ENCODE peak calls at places on chromosomes 4 and X, in nine cellular contexts. One of them, this sample, is unnamed.

GRCh38 chr4:81470456-81471327 is 1.0 kb downstream of the RASGEF1B start:
- DNase-seq in fibroblast of lung: no peak
- DNase-seq in cardiac muscle cell: peak; percentile 58
- DNase-seq in cardiac fibroblast: peak; percentile 61
- DNase-seq in pancreas: peak; percentile 17
- DNase-seq in HL-60: no peak
- DNase-seq in AG04449: no peak
- DNase-seq in IMR-90: no peak
- DNase-seq in ovary: peak; percentile 45
- DNase-seq in this sample: no peak

GRCh38 chrX:83759872-83760271 is 101.1 kb upstream of the CYLC1 start:
- DNase-seq in fibroblast of lung: peak; percentile 0
- DNase-seq in cardiac muscle cell: no peak
- DNase-seq in cardiac fibroblast: no peak
- DNase-seq in pancreas: no peak
- DNase-seq in HL-60: no peak
- DNase-seq in AG04449: no peak
- DNase-seq in IMR-90: peak; percentile 9
- DNase-seq in ovary: no peak
- DNase-seq in this sample: no peak

GRCh38 chr4:167930171-167930570 is 162.2 kb upstream of the ANXA10 start:
- DNase-seq in fibroblast of lung: no peak
- DNase-seq in cardiac muscle cell: no peak
- DNase-seq in cardiac fibroblast: no peak
- DNase-seq in pancreas: no peak
- DNase-seq in HL-60: no peak
- DNase-seq in AG04449: no peak
- DNase-seq in IMR-90: no peak
- DNase-seq in ovary: no peak
- DNase-seq in this sample: no peak

GRCh38 chr4:178953447-178954120 is 1511.3 kb upstream of the AGA start:
- DNase-seq in fibroblast of lung: no peak
- DNase-seq in cardiac muscle cell: no peak
- DNase-seq in cardiac fibroblast: no peak
- DNase-seq in pancreas: no peak
- DNase-seq in HL-60: no peak
- DNase-seq in AG04449: no peak
- DNase-seq in IMR-90: no peak
- DNase-seq in ovary: no peak
- DNase-seq in this sample: no peak

GRCh38 chr4:115293093-115293462 is 179.7 kb upstream of the NDST4 start:
- DNase-seq in fibroblast of lung: no peak
- DNase-seq in cardiac muscle cell: no peak
- DNase-seq in cardiac fibroblast: no peak
- DNase-seq in pancreas: no peak
- DNase-seq in HL-60: no peak
- DNase-seq in AG04449: no peak
- DNase-seq in IMR-90: no peak
- DNase-seq in ovary: no peak
- DNase-seq in this sample: no peak

GRCh38 chr4:27759621-27760020 is 899.0 kb downstream of the STIM2 start:
- DNase-seq in fibroblast of lung: no peak
- DNase-seq in cardiac muscle cell: peak; percentile 0
- DNase-seq in cardiac fibroblast: no peak
- DNase-seq in pancreas: no peak
- DNase-seq in HL-60: no peak
- DNase-seq in AG04449: no peak
- DNase-seq in IMR-90: no peak
- DNase-seq in ovary: no peak
- DNase-seq in this sample: no peak

GRCh38 chr4:13523591-13524503 is 20.5 kb downstream of the NKX3-2 start:
- DNase-seq in fibroblast of lung: no peak
- DNase-seq in cardiac muscle cell: no peak
- DNase-seq in cardiac fibroblast: no peak
- DNase-seq in pancreas: no peak
- DNase-seq in HL-60: no peak
- DNase-seq in AG04449: no peak
- DNase-seq in IMR-90: no peak
- DNase-seq in ovary: no peak
- DNase-seq in this sample: no peak

GRCh38 chrX:41785685-41786084 is 61.7 kb downstream of the GPR82 start:
- DNase-seq in fibroblast of lung: peak; percentile 43
- DNase-seq in cardiac muscle cell: peak; percentile 2
- DNase-seq in cardiac fibroblast: peak; percentile 4
- DNase-seq in pancreas: no peak
- DNase-seq in HL-60: no peak
- DNase-seq in AG04449: no peak
- DNase-seq in IMR-90: peak; percentile 63
- DNase-seq in ovary: no peak
- DNase-seq in this sample: no peak

GRCh38 chr4:13413719-13414437 is 70.3 kb downstream of the RAB28 start:
- DNase-seq in fibroblast of lung: peak; percentile 45
- DNase-seq in cardiac muscle cell: peak; percentile 30
- DNase-seq in cardiac fibroblast: peak; percentile 26
- DNase-seq in pancreas: no peak
- DNase-seq in HL-60: no peak
- DNase-seq in AG04449: no peak
- DNase-seq in IMR-90: no peak
- DNase-seq in ovary: no peak
- DNase-seq in this sample: no peak

GRCh38 chrX:150161092-150161672 is 201.9 kb upstream of the MAMLD1 start:
- DNase-seq in fibroblast of lung: peak; percentile 33
- DNase-seq in cardiac muscle cell: no peak
- DNase-seq in cardiac fibroblast: no peak
- DNase-seq in pancreas: no peak
- DNase-seq in HL-60: no peak
- DNase-seq in AG04449: no peak
- DNase-seq in IMR-90: peak; percentile 26
- DNase-seq in ovary: no peak
- DNase-seq in this sample: no peak

GRCh38 chrX:17944833-17945497 is 83.9 kb upstream of the RAI2 start:
- DNase-seq in fibroblast of lung: no peak
- DNase-seq in cardiac muscle cell: no peak
- DNase-seq in cardiac fibroblast: no peak
- DNase-seq in pancreas: no peak
- DNase-seq in HL-60: no peak
- DNase-seq in AG04449: no peak
- DNase-seq in IMR-90: no peak
- DNase-seq in ovary: no peak
- DNase-seq in this sample: no peak

GRCh38 chrX:270848-271367 is 10.3 kb upstream of the PLCXD1 start:
- DNase-seq in fibroblast of lung: no peak
- DNase-seq in cardiac muscle cell: no peak
- DNase-seq in cardiac fibroblast: no peak
- DNase-seq in pancreas: no peak
- DNase-seq in HL-60: no peak
- DNase-seq in AG04449: no peak
- DNase-seq in IMR-90: no peak
- DNase-seq in ovary: no peak
- DNase-seq in this sample: no peak

GRCh38 chrX:264634-265455 is 16.3 kb upstream of the PLCXD1 start:
- DNase-seq in fibroblast of lung: no peak
- DNase-seq in cardiac muscle cell: peak; percentile 89
- DNase-seq in cardiac fibroblast: peak; percentile 48
- DNase-seq in pancreas: no peak
- DNase-seq in HL-60: no peak
- DNase-seq in AG04449: no peak
- DNase-seq in IMR-90: no peak
- DNase-seq in ovary: no peak
- DNase-seq in this sample: no peak

GRCh38 chrX:265502-265901 is 15.7 kb upstream of the PLCXD1 start:
- DNase-seq in fibroblast of lung: no peak
- DNase-seq in cardiac muscle cell: no peak
- DNase-seq in cardiac fibroblast: no peak
- DNase-seq in pancreas: no peak
- DNase-seq in HL-60: no peak
- DNase-seq in AG04449: no peak
- DNase-seq in IMR-90: no peak
- DNase-seq in ovary: no peak
- DNase-seq in this sample: no peak

GRCh38 chrX:262391-262909 is 18.7 kb upstream of the PLCXD1 start:
- DNase-seq in fibroblast of lung: no peak
- DNase-seq in cardiac muscle cell: no peak
- DNase-seq in cardiac fibroblast: no peak
- DNase-seq in pancreas: no peak
- DNase-seq in HL-60: no peak
- DNase-seq in AG04449: no peak
- DNase-seq in IMR-90: no peak
- DNase-seq in ovary: peak; percentile 10
- DNase-seq in this sample: no peak

GRCh38 chrX:267771-268261 is 13.4 kb upstream of the PLCXD1 start:
- DNase-seq in fibroblast of lung: no peak
- DNase-seq in cardiac muscle cell: no peak
- DNase-seq in cardiac fibroblast: no peak
- DNase-seq in pancreas: no peak
- DNase-seq in HL-60: no peak
- DNase-seq in AG04449: no peak
- DNase-seq in IMR-90: no peak
- DNase-seq in ovary: peak; percentile 11
- DNase-seq in this sample: no peak
- H3K4me3 ChIP-seq in fibroblast of lung: no peak overlapping the region
- H3K4me3 ChIP-seq in cardiac muscle cell: no peak overlapping the region
- H3K4me3 ChIP-seq in cardiac fibroblast: no peak overlapping the region
- H3K4me3 ChIP-seq in pancreas: no peak overlapping the region
- H3K4me3 ChIP-seq in HL-60: no peak overlapping the region
- H3K4me3 ChIP-seq in AG04449: no peak overlapping the region
- H3K4me3 ChIP-seq in IMR-90: no peak overlapping the region
- H3K4me3 ChIP-seq in ovary: no peak overlapping the region
- H3K4me3 ChIP-seq in this sample: no peak overlapping the region

DNA sequence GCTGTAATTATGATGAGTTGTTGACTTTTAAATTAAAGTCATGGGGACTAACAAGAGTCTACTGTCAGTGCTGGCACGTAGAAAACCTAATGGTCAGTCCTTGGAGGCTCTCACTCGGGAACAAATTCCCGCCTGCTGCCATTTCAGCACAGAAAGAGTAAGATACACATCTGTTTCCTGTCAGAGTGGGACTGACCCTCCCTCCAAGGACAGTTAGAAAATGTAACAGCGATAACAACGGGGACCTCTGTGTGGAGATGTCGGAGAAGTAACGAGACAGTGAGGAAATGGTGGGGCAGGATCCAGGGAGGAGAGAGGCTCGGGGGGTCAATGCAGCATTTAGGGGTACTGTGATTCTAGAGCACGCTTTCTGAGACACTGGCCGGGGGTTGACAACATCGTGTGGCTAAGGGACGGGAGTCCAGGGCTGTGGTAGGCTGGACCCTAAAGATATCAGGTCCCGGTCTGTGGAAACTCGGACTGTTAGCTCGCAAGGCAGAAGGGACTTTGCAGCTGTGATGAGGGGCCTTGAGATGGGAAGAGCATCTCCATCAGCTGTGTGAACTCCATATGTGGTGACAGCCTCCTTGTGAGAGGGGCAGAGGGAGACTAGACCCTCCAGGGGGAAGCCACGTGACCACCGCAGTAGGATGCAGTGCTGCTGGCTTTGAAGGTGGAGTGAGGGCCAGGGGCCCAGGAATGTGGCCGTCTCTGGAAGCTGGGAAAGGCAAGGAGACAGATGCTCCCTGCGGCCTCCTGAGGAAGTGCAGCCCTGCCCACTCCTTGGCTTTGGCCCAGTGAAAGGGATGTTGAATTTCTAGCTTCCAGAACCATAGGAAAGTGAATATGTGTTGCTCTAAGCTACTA is 35.8 kb upstream of the SORCS2 start:
- DNase-seq in fibroblast of lung: peak; percentile 37
- DNase-seq in cardiac muscle cell: peak; percentile 61
- DNase-seq in cardiac fibroblast: peak; percentile 56
- DNase-seq in pancreas: no peak
- DNase-seq in HL-60: no peak
- DNase-seq in AG04449: no peak
- DNase-seq in IMR-90: peak; percentile 25
- DNase-seq in ovary: peak; percentile 73
- DNase-seq in this sample: no peak
- TF ChIP-seq CTCF in fibroblast of lung: peak; percentile 64
- TF ChIP-seq CTCF in cardiac muscle cell: peak; percentile 81
- TF ChIP-seq CTCF in cardiac fibroblast: peak; percentile 81
- TF ChIP-seq CTCF in pancreas: peak; percentile 29
- TF ChIP-seq CTCF in HL-60: no peak
- TF ChIP-seq CTCF in AG04449: peak; percentile 77
- TF ChIP-seq CTCF in IMR-90: peak; percentile 53
- TF ChIP-seq CTCF in ovary: peak; percentile 68
- TF ChIP-seq CTCF in this sample: peak; percentile 72

DNA sequence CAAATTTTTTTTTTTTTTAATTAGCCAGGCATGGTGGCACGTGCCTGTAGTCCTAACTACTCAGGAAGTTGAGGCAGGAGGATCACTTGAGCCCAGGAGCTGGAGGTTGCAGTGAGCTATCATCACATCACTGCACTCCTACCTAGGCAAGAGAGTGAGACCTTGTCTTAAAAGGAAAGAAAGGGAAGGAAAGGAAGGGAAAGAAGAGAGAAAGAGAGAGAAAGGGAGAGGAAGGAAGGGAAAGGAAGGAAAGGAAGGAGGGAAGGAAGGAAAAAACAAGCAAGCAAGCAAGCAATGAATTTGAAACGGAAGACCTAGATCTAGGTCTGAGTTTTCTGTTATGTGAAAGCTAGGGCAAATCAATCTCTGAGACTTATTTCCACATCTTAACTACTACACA is 4.7 kb downstream of the HAUS3 start:
- DNase-seq in fibroblast of lung: no peak
- DNase-seq in cardiac muscle cell: no peak
- DNase-seq in cardiac fibroblast: no peak
- DNase-seq in pancreas: no peak
- DNase-seq in HL-60: no peak
- DNase-seq in AG04449: no peak
- DNase-seq in IMR-90: no peak
- DNase-seq in ovary: no peak
- DNase-seq in this sample: no peak
- H3K4me3 ChIP-seq in fibroblast of lung: no peak overlapping the region
- H3K4me3 ChIP-seq in cardiac muscle cell: no peak overlapping the region
- H3K4me3 ChIP-seq in cardiac fibroblast: no peak overlapping the region
- H3K4me3 ChIP-seq in pancreas: no peak overlapping the region
- H3K4me3 ChIP-seq in HL-60: no peak overlapping the region
- H3K4me3 ChIP-seq in AG04449: no peak overlapping the region
- H3K4me3 ChIP-seq in IMR-90: no peak overlapping the region
- H3K4me3 ChIP-seq in ovary: no peak overlapping the region
- H3K4me3 ChIP-seq in this sample: no peak overlapping the region

GRCh38 chrX:12378263-12378662 is 240.0 kb downstream of the FRMPD4 start:
- DNase-seq in fibroblast of lung: no peak
- DNase-seq in cardiac muscle cell: no peak
- DNase-seq in cardiac fibroblast: no peak
- DNase-seq in pancreas: no peak
- DNase-seq in HL-60: no peak
- DNase-seq in AG04449: no peak
- DNase-seq in IMR-90: no peak
- DNase-seq in ovary: no peak
- DNase-seq in this sample: no peak

GRCh38 chrX:12379666-12380065 is 241.4 kb downstream of the FRMPD4 start:
- DNase-seq in fibroblast of lung: peak; percentile 12
- DNase-seq in cardiac muscle cell: no peak
- DNase-seq in cardiac fibroblast: peak; percentile 35
- DNase-seq in pancreas: no peak
- DNase-seq in HL-60: no peak
- DNase-seq in AG04449: no peak
- DNase-seq in IMR-90: no peak
- DNase-seq in ovary: no peak
- DNase-seq in this sample: no peak

GRCh38 chrX:12378706-12379105 is 240.4 kb downstream of the FRMPD4 start:
- DNase-seq in fibroblast of lung: peak; percentile 4
- DNase-seq in cardiac muscle cell: no peak
- DNase-seq in cardiac fibroblast: no peak
- DNase-seq in pancreas: no peak
- DNase-seq in HL-60: no peak
- DNase-seq in AG04449: no peak
- DNase-seq in IMR-90: peak; percentile 5
- DNase-seq in ovary: no peak
- DNase-seq in this sample: no peak

GRCh38 chrX:12383196-12383595 is 244.9 kb downstream of the FRMPD4 start:
- DNase-seq in fibroblast of lung: no peak
- DNase-seq in cardiac muscle cell: no peak
- DNase-seq in cardiac fibroblast: no peak
- DNase-seq in pancreas: no peak
- DNase-seq in HL-60: no peak
- DNase-seq in AG04449: no peak
- DNase-seq in IMR-90: no peak
- DNase-seq in ovary: no peak
- DNase-seq in this sample: no peak
- TF ChIP-seq CTCF in fibroblast of lung: peak; percentile 19
- TF ChIP-seq CTCF in cardiac muscle cell: peak; percentile 31
- TF ChIP-seq CTCF in cardiac fibroblast: peak; percentile 33
- TF ChIP-seq CTCF in pancreas: no peak
- TF ChIP-seq CTCF in HL-60: no peak
- TF ChIP-seq CTCF in AG04449: peak; percentile 2
- TF ChIP-seq CTCF in IMR-90: peak; percentile 20
- TF ChIP-seq CTCF in ovary: no peak
- TF ChIP-seq CTCF in this sample: peak; percentile 34

This sample was measured in retinal pigment epithelial cell.